ENCODE peak calls at places on chromosomes 5 and 9, in seven cellular contexts. J is mesothelial cell of epicardium; I is GM20000; C is stimulated activated CD8-positive, alpha-beta memory T cell treated with anti-CD3 and anti-CD28 coated beads, Interleukin-2, amount 100 ng/mL, for 1 hour; O is ACHN; N is astrocyte; A is HepG2. S is an unnamed sample.

GRCh38 chr9:8736805-8737204 is 937.2 kb upstream of the DMAC1 start:
- DNase-seq in J (no peak), I (no peak), C (no peak), O (no peak), N (no peak), A (no peak), S (no peak)

GRCh38 chr5:61504143-61504542 is 172.1 kb downstream of the ZSWIM6 start:
- DNase-seq in J (no peak), I (no peak), C (no peak), O (no peak), N (no peak), A (no peak), S (no peak)

GRCh38 chr5:158819840-158820620 is 279.7 kb downstream of the EBF1 start:
- DNase-seq in J (no peak), I (peak), C (no peak), O (no peak), N (peak), A (no peak), S (no peak)

GRCh38 chr9:89999176-89999533 is 394.3 kb downstream of the GADD45G start:
- DNase-seq in J (no peak), I (no peak), C (no peak), O (no peak), N (no peak), A (no peak), S (no peak)

GRCh38 chr5:58294598-58295298 is 165.1 kb downstream of the PLK2 start:
- DNase-seq in J (no peak), I (no peak), C (no peak), O (peak), N (peak), A (no peak), S (no peak)

GRCh38 chr5:73496984-73497457 is 1.2 kb upstream of the BTF3 start:
- DNase-seq in J (no peak), I (no peak), C (no peak), O (peak), N (peak), A (peak), S (no peak)

GRCh38 chr5:25662610-25663009 is 1017.8 kb upstream of the CDH10 start:
- DNase-seq in J (no peak), I (no peak), C (no peak), O (no peak), N (no peak), A (no peak), S (no peak)

GRCh38 chr5:159103086-159103485 is 3.4 kb upstream of the EBF1 start:
- DNase-seq in J (no peak), I (no peak), C (no peak), O (no peak), N (no peak), A (no peak), S (no peak)

GRCh38 chr5:35781181-35781580 is 75.5 kb upstream of the IL7R start:
- DNase-seq in J (no peak), I (no peak), C (no peak), O (no peak), N (no peak), A (no peak), S (no peak)

GRCh38 chr5:172429201-172429940 is 25.0 kb downstream of the SH3PXD2B start:
- DNase-seq in J (no peak), I (no peak), C (no peak), O (no peak), N (peak), A (no peak), S (no peak)